ENCODE peak calls at places on chromosomes 1 and 21, in six cellular contexts. J, C, V, F, H and A are unnamed samples.

GRCh38 chr21:36141513-36141925 is 6.6 kb downstream of the CBR3 start:
- DNase-seq in J (peak; percentile 72), C (peak; percentile 89), V (peak; percentile 76), F (peak; percentile 89), H (peak; percentile 84), A (no peak)

GRCh38 chr1:239031310-239031709 is 355.1 kb upstream of the CHRM3 start:
- DNase-seq in J (no peak), C (no peak), V (no peak), F (no peak), H (no peak), A (no peak)

GRCh38 chr1:206635983-206636354 is 633 bp downstream of the DYRK3 start:
- DNase-seq in J (no peak), C (no peak), V (no peak), F (no peak), H (no peak), A (no peak)

GRCh38 chr21:38272215-38272614 is 15.4 kb downstream of the KCNJ15 start:
- DNase-seq in J (no peak), C (no peak), V (no peak), F (no peak), H (no peak), A (no peak)

GRCh38 chr1:10561497-10561896 is 86.7 kb downstream of the PEX14 start:
- DNase-seq in J (no peak), C (peak; percentile 61), V (no peak), F (no peak), H (no peak), A (no peak)

GRCh38 chr1:194076646-194077045 is 890.2 kb upstream of the B3GALT2 start:
- DNase-seq in J (no peak), C (peak; percentile 66), V (no peak), F (no peak), H (no peak), A (no peak)

GRCh38 chr21:36732761-36733160 is 33.8 kb downstream of the SIM2 start:
- DNase-seq in J (no peak), C (no peak), V (no peak), F (no peak), H (no peak), A (no peak)

GRCh38 chr1:64875101-64875500 is 91.2 kb downstream of the JAK1 start:
- DNase-seq in J (no peak), C (no peak), V (no peak), F (no peak), H (no peak), A (no peak)

GRCh38 chr1:16459503-16459902 is 19.0 kb downstream of the NECAP2 start:
- DNase-seq in J (no peak), C (no peak), V (no peak), F (no peak), H (no peak), A (no peak)

GRCh38 chr21:14693997-14694396 is 147.9 kb upstream of the SAMSN1 start:
- DNase-seq in J (no peak), C (no peak), V (no peak), F (no peak), H (no peak), A (no peak)

GRCh38 chr1:44810101-44810761 is 1.9 kb downstream of the BTBD19 start:
- DNase-seq in J (no peak), C (no peak), V (no peak), F (peak; percentile 91), H (peak; percentile 13), A (peak; percentile 9)

GRCh38 chr1:212565079-212565478 is 43.5 kb upstream of the ATF3 start:
- DNase-seq in J (no peak), C (no peak), V (no peak), F (no peak), H (no peak), A (no peak)

GRCh38 chr1:212568978-212569537 is 39.5 kb upstream of the ATF3 start:
- DNase-seq in J (no peak), C (no peak), V (no peak), F (no peak), H (no peak), A (no peak)

GRCh38 chr1:212567676-212568075 is 40.9 kb upstream of the ATF3 start:
- DNase-seq in J (no peak), C (no peak), V (no peak), F (no peak), H (no peak), A (no peak)

GRCh38 chr1:212565571-212566305 is 42.8 kb upstream of the ATF3 start:
- DNase-seq in J (no peak), C (no peak), V (no peak), F (no peak), H (no peak), A (no peak)

GRCh38 chr1:212566522-212567479 is 41.8 kb upstream of the ATF3 start:
- DNase-seq in J (peak; percentile 56), C (peak; percentile 90), V (peak; percentile 41), F (no peak), H (peak; percentile 45), A (no peak)
- H3K4me3 ChIP-seq in J (peak overlapping the region; percentile 62), C (peak overlapping the region; percentile 40), V (peak overlapping the region; percentile 53), F (peak overlapping the region; percentile 48), H (peak overlapping the region; percentile 78), A (peak overlapping the region; percentile 60)

GRCh38 chr1:171715813-171716251 is 26.0 kb downstream of the VAMP4 start:
- DNase-seq in J (no peak), C (peak; percentile 27), V (no peak), F (no peak), H (no peak), A (no peak)

GRCh38 chr1:171718216-171718615 is 23.6 kb downstream of the VAMP4 start:
- DNase-seq in J (no peak), C (peak; percentile 33), V (no peak), F (no peak), H (no peak), A (no peak)

GRCh38 chr1:171718848-171719247 is 23.0 kb downstream of the VAMP4 start:
- DNase-seq in J (no peak), C (no peak), V (no peak), F (no peak), H (no peak), A (no peak)

GRCh38 chr1:171716620-171717019 is 25.2 kb downstream of the VAMP4 start:
- DNase-seq in J (no peak), C (peak; percentile 25), V (no peak), F (no peak), H (no peak), A (no peak)

DNA sequence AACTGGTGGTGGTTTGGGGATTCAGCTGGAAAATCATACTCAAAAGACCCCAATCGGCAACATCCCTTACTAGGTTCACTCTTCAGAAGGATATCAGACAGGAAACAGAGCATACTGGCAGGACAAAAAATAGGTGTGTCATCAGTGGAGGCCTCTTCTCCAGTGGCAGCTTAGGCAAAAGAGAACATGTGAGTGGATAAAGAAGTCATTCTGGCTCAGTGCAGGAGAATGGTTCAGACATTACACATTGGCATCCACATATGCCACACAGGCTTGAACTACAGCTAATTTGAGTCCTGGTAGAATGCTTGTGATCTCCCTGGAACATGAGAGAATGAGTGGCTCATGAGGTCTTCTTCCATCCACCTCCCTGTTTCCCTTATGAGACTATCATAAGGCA is 24.8 kb downstream of the VAMP4 start:
- DNase-seq in J (no peak), C (peak; percentile 25), V (no peak), F (no peak), H (no peak), A (no peak)
- H3K27ac ChIP-seq in J (no peak overlapping the region), C (no peak overlapping the region), V (peak overlapping the region; percentile 28), F (no peak overlapping the region), H (no peak overlapping the region), A (no peak overlapping the region)

GRCh38 chr1:156571261-156571958 is 955 bp downstream of the IQGAP3 start:
- DNase-seq in J (peak; percentile 88), C (peak; percentile 96), V (no peak), F (no peak), H (no peak), A (no peak)
- H3K4me3 ChIP-seq in J (peak overlapping the region; percentile 75), C (peak overlapping the region; percentile 73), V (no peak overlapping the region), F (no peak overlapping the region), H (peak overlapping the region; percentile 26), A (no peak overlapping the region)

DNA sequence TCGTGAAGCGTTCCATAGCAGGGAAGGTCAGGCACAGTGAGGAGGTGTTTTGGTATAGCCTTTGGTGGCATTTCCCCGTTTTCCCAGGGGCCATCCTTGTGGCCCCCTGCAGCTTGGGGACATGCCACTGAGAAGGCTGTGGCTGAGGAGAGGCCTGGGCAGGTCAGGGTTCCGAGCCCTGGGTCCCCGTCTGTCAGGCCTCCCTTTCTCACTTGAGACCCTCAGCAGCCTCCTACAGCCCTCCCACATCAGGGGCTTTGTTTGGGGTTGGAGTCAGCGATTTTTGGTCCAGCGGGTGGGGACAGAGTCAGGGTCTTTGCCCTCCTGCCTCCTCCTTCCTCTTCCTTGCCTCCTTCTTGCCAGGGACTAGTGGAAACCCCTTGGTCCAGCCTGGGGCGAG is 22.2 kb downstream of the LDLRAP1 start:
- DNase-seq in J (no peak), C (no peak), V (no peak), F (no peak), H (no peak), A (no peak)
- H3K27ac ChIP-seq in J (no peak overlapping the region), C (peak overlapping the region; percentile 16), V (peak overlapping the region; percentile 21), F (peak overlapping the region; percentile 94), H (no peak overlapping the region), A (peak overlapping the region; percentile 87)